ENCODE peak calls at places on chromosome X, in nine cellular contexts. One of them, this sample, is unnamed.
A peak's percentile ranks its signal among the peaks of the same experiment; 100 is the strongest.

GRCh38 chrX:55118574-55118973 is 29.8 kb downstream of the PAGE2 start:
- DNase-seq in CD8-positive, alpha-beta T cell: no peak
- DNase-seq in foreskin keratinocyte: no peak
- DNase-seq in neuronal stem cell: no peak
- DNase-seq in adipocyte: no peak
- DNase-seq in CD8-positive, alpha-beta memory T cell: no peak
- DNase-seq in adrenal gland: no peak
- DNase-seq in aorta: no peak
- DNase-seq in lung: no peak
- DNase-seq in this sample: no peak

GRCh38 chrX:148133099-148133725 is 152.1 kb downstream of the FMR1NB start:
- DNase-seq in lung: no peak
- DNase-seq in adrenal gland: no peak
- DNase-seq in CD8-positive, alpha-beta memory T cell: no peak
- DNase-seq in foreskin keratinocyte: no peak
- DNase-seq in CD8-positive, alpha-beta T cell: no peak
- DNase-seq in aorta: no peak
- DNase-seq in neuronal stem cell: no peak
- DNase-seq in adipocyte: no peak
- DNase-seq in this sample: no peak

GRCh38 chrX:12080265-12080664 is 58.0 kb upstream of the FRMPD4 start:
- DNase-seq in CD8-positive, alpha-beta T cell: no peak
- DNase-seq in aorta: no peak
- DNase-seq in CD8-positive, alpha-beta memory T cell: no peak
- DNase-seq in foreskin keratinocyte: no peak
- DNase-seq in neuronal stem cell: peak; percentile 8
- DNase-seq in adrenal gland: no peak
- DNase-seq in lung: no peak
- DNase-seq in adipocyte: peak; percentile 67
- DNase-seq in this sample: no peak

GRCh38 chrX:54825716-54826428 is 18.3 kb downstream of the MAGED2 start:
- DNase-seq in adipocyte: no peak
- DNase-seq in adrenal gland: no peak
- DNase-seq in CD8-positive, alpha-beta T cell: no peak
- DNase-seq in neuronal stem cell: no peak
- DNase-seq in foreskin keratinocyte: peak; percentile 38
- DNase-seq in CD8-positive, alpha-beta memory T cell: no peak
- DNase-seq in aorta: no peak
- DNase-seq in lung: no peak
- DNase-seq in this sample: no peak

GRCh38 chrX:119041175-119041574 is 31.6 kb upstream of the CT47C1 start:
- DNase-seq in adipocyte: peak; percentile 76
- DNase-seq in lung: peak; percentile 41
- DNase-seq in adrenal gland: peak; percentile 89
- DNase-seq in CD8-positive, alpha-beta memory T cell: no peak
- DNase-seq in foreskin keratinocyte: no peak
- DNase-seq in aorta: no peak
- DNase-seq in CD8-positive, alpha-beta T cell: no peak
- DNase-seq in neuronal stem cell: no peak
- DNase-seq in this sample: no peak

GRCh38 chrX:42247241-42247640 is 323.9 kb upstream of the CASK start:
- DNase-seq in CD8-positive, alpha-beta T cell: no peak
- DNase-seq in lung: no peak
- DNase-seq in adipocyte: no peak
- DNase-seq in neuronal stem cell: no peak
- DNase-seq in foreskin keratinocyte: no peak
- DNase-seq in CD8-positive, alpha-beta memory T cell: no peak
- DNase-seq in adrenal gland: no peak
- DNase-seq in aorta: no peak
- DNase-seq in this sample: no peak

GRCh38 chrX:11137543-11138139 is 26.5 kb downstream of the HCCS start:
- DNase-seq in lung: no peak
- DNase-seq in adipocyte: peak; percentile 90
- DNase-seq in adrenal gland: no peak
- DNase-seq in neuronal stem cell: no peak
- DNase-seq in foreskin keratinocyte: no peak
- DNase-seq in aorta: no peak
- DNase-seq in CD8-positive, alpha-beta T cell: no peak
- DNase-seq in CD8-positive, alpha-beta memory T cell: no peak
- DNase-seq in this sample: no peak

GRCh38 chrX:41781500-41781899 is 57.5 kb downstream of the GPR82 start:
- DNase-seq in lung: no peak
- DNase-seq in neuronal stem cell: no peak
- DNase-seq in foreskin keratinocyte: no peak
- DNase-seq in adrenal gland: no peak
- DNase-seq in CD8-positive, alpha-beta T cell: no peak
- DNase-seq in adipocyte: peak; percentile 64
- DNase-seq in aorta: no peak
- DNase-seq in CD8-positive, alpha-beta memory T cell: no peak
- DNase-seq in this sample: no peak

GRCh38 chrX:47180346-47180745 is 13.3 kb upstream of the UBA1 start:
- DNase-seq in foreskin keratinocyte: no peak
- DNase-seq in CD8-positive, alpha-beta T cell: no peak
- DNase-seq in adrenal gland: no peak
- DNase-seq in aorta: peak; percentile 34
- DNase-seq in adipocyte: no peak
- DNase-seq in neuronal stem cell: no peak
- DNase-seq in CD8-positive, alpha-beta memory T cell: no peak
- DNase-seq in lung: no peak
- DNase-seq in this sample: no peak

GRCh38 chrX:42615161-42615563 is 162.8 kb downstream of the PPP1R2C start:
- DNase-seq in adipocyte: no peak
- DNase-seq in aorta: no peak
- DNase-seq in CD8-positive, alpha-beta memory T cell: no peak
- DNase-seq in neuronal stem cell: no peak
- DNase-seq in foreskin keratinocyte: no peak
- DNase-seq in lung: no peak
- DNase-seq in CD8-positive, alpha-beta T cell: no peak
- DNase-seq in adrenal gland: no peak
- DNase-seq in this sample: no peak

GRCh38 chrX:23334871-23335599 is 386 bp downstream of the PTCHD1 start:
- DNase-seq in lung: no peak
- DNase-seq in adrenal gland: no peak
- DNase-seq in CD8-positive, alpha-beta memory T cell: no peak
- DNase-seq in adipocyte: no peak
- DNase-seq in aorta: no peak
- DNase-seq in CD8-positive, alpha-beta T cell: no peak
- DNase-seq in foreskin keratinocyte: no peak
- DNase-seq in neuronal stem cell: no peak
- DNase-seq in this sample: no peak

GRCh38 chrX:38859602-38860001 is 58.3 kb downstream of the MID1IP1 start:
- DNase-seq in lung: no peak
- DNase-seq in adipocyte: peak; percentile 27
- DNase-seq in CD8-positive, alpha-beta T cell: no peak
- DNase-seq in foreskin keratinocyte: no peak
- DNase-seq in adrenal gland: no peak
- DNase-seq in neuronal stem cell: no peak
- DNase-seq in CD8-positive, alpha-beta memory T cell: no peak
- DNase-seq in aorta: no peak
- DNase-seq in this sample: no peak

GRCh38 chrX:40009890-40010289 is 87.9 kb downstream of the BCOR start:
- DNase-seq in neuronal stem cell: no peak
- DNase-seq in foreskin keratinocyte: no peak
- DNase-seq in CD8-positive, alpha-beta T cell: no peak
- DNase-seq in lung: no peak
- DNase-seq in adrenal gland: no peak
- DNase-seq in aorta: peak; percentile 62
- DNase-seq in adipocyte: no peak
- DNase-seq in CD8-positive, alpha-beta memory T cell: no peak
- DNase-seq in this sample: no peak

GRCh38 chrX:40012039-40012799 is 85.5 kb downstream of the BCOR start:
- DNase-seq in lung: no peak
- DNase-seq in CD8-positive, alpha-beta T cell: no peak
- DNase-seq in adipocyte: peak; percentile 65
- DNase-seq in CD8-positive, alpha-beta memory T cell: no peak
- DNase-seq in adrenal gland: peak; percentile 26
- DNase-seq in aorta: peak; percentile 83
- DNase-seq in neuronal stem cell: no peak
- DNase-seq in foreskin keratinocyte: no peak
- DNase-seq in this sample: no peak

GRCh38 chrX:40011483-40012038 is 86.2 kb downstream of the BCOR start:
- DNase-seq in foreskin keratinocyte: no peak
- DNase-seq in lung: no peak
- DNase-seq in CD8-positive, alpha-beta T cell: no peak
- DNase-seq in adrenal gland: no peak
- DNase-seq in CD8-positive, alpha-beta memory T cell: no peak
- DNase-seq in neuronal stem cell: no peak
- DNase-seq in adipocyte: no peak
- DNase-seq in aorta: peak; percentile 51
- DNase-seq in this sample: no peak

GRCh38 chrX:40009462-40009851 is 88.3 kb downstream of the BCOR start:
- DNase-seq in adipocyte: no peak
- DNase-seq in aorta: peak; percentile 60
- DNase-seq in neuronal stem cell: no peak
- DNase-seq in foreskin keratinocyte: no peak
- DNase-seq in adrenal gland: no peak
- DNase-seq in lung: no peak
- DNase-seq in CD8-positive, alpha-beta memory T cell: no peak
- DNase-seq in CD8-positive, alpha-beta T cell: no peak
- DNase-seq in this sample: no peak

DNA sequence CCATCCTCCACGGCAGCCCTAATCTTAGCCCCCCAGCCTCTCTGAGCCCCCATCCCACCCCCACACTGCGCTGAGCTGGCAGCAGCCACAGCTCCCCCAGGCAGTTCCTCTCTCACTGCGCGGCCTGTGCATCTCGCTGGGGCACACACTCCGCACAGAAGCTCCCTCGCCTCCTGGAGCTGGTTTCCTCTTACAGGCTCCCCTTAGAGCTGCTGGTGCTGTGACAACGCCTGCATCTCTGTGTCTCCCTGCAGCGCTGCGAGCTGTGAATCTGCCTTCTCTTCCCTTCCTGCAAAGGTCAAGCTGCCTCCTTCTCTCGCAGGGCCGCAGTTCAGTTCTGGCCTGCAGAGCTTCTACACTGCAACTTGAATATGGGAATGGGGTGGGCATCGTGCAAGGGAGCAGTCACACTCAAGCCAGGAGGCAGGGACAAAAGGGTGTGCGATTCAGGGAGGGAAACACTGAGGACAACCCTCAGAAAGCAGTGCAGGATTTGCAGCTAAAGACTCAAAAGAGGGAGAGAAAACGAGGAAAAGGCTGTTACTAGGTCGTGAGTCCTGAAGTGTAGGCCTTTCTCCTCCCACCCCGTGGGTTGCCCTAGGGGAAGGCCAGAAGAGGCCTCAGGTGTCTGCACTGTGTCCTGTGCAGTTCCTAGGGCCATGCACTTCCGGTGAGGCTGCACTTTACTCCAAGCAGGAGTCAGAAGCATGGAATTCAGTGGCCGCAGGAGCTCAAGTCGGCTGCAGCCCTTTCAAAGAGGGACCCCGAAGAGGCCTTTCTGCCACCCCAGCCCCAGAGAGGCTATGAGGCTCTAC is 87.0 kb downstream of the BCOR start:
- DNase-seq in adipocyte: no peak
- DNase-seq in aorta: peak; percentile 40
- DNase-seq in foreskin keratinocyte: no peak
- DNase-seq in CD8-positive, alpha-beta memory T cell: no peak
- DNase-seq in CD8-positive, alpha-beta T cell: no peak
- DNase-seq in adrenal gland: no peak
- DNase-seq in lung: no peak
- DNase-seq in neuronal stem cell: no peak
- DNase-seq in this sample: no peak
- H3K4me1 ChIP-seq in adipocyte: peaks cover 17% of the 10 kb centered on the region
- H3K4me1 ChIP-seq in aorta: no peaks in the 10 kb centered on the region
- H3K4me1 ChIP-seq in foreskin keratinocyte: no peaks in the 10 kb centered on the region
- H3K4me1 ChIP-seq in CD8-positive, alpha-beta memory T cell: peaks cover 10% of the 10 kb centered on the region
- H3K4me1 ChIP-seq in CD8-positive, alpha-beta T cell: peaks cover 41% of the 10 kb centered on the region
- H3K4me1 ChIP-seq in adrenal gland: no peaks in the 10 kb centered on the region
- H3K4me1 ChIP-seq in lung: peaks cover 7% of the 10 kb centered on the region
- H3K4me1 ChIP-seq in neuronal stem cell: peaks cover 22% of the 10 kb centered on the region
- H3K4me1 ChIP-seq in this sample: peaks cover 12% of the 10 kb centered on the region

DNA sequence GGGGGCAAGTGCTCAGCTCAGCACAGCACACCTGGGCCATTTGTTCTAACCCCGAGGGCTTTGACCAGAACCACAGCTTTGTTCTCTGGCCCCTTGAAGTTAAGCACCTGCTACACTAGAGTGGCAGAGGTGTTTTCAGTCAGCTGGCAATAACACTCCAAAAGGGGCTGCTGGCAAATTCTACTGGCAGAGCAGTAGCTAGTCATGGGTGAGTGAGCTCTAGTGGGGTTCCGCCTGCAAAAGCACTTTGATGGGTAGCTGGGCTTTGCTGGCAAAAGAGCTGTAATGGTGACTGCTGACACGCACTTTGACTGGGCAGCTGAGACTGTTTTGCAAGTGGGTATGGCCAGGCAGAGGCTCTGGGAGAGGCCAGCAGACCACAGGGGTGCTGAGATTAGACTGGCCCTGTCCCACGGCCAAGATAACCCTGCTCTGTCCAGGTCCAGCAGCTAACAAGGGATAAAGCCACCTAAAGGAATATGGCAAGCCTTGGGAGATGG is 65.2 kb upstream of the TENT5D start:
- DNase-seq in lung: no peak
- DNase-seq in adrenal gland: no peak
- DNase-seq in CD8-positive, alpha-beta memory T cell: no peak
- DNase-seq in CD8-positive, alpha-beta T cell: no peak
- DNase-seq in adipocyte: no peak
- DNase-seq in foreskin keratinocyte: no peak
- DNase-seq in neuronal stem cell: no peak
- DNase-seq in aorta: no peak
- DNase-seq in this sample: no peak
- H3K4me1 ChIP-seq in lung: no peaks in the 10 kb centered on the region
- H3K4me1 ChIP-seq in adrenal gland: no peaks in the 10 kb centered on the region
- H3K4me1 ChIP-seq in CD8-positive, alpha-beta memory T cell: no peaks in the 10 kb centered on the region
- H3K4me1 ChIP-seq in CD8-positive, alpha-beta T cell: no peaks in the 10 kb centered on the region
- H3K4me1 ChIP-seq in adipocyte: no peaks in the 10 kb centered on the region
- H3K4me1 ChIP-seq in foreskin keratinocyte: no peaks in the 10 kb centered on the region
- H3K4me1 ChIP-seq in neuronal stem cell: no peaks in the 10 kb centered on the region
- H3K4me1 ChIP-seq in aorta: no peaks in the 10 kb centered on the region
- H3K4me1 ChIP-seq in this sample: no peaks in the 10 kb centered on the region

DNA sequence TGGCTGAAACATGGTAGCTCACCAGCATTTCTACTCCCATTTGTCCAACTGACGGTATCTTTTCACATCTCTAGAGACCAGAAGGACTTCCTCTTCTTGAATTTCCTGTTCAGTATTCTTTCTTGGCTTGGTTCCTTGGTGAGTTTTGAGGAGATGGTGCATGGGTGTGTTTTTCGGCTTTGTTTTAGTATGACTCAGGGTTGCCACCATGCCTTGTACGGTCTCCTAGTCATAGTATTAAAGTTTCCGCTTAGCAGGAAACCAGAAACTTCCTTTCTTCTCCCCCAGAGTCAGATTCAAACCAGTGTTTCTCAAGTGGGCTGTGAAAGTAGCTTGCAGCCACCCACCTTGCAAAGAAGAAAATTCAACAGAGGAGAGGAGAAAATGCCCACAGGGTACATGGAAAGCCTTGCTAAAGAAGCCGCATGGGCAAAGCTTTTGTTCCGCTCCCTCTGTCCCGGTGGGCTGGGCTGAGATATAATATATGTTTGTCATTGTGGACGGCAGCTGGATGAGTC is 5.7 kb downstream of the CD99 start:
- DNase-seq in CD8-positive, alpha-beta memory T cell: no peak
- DNase-seq in adipocyte: peak; percentile 62
- DNase-seq in adrenal gland: peak; percentile 19
- DNase-seq in aorta: no peak
- DNase-seq in lung: no peak
- DNase-seq in CD8-positive, alpha-beta T cell: no peak
- DNase-seq in neuronal stem cell: no peak
- DNase-seq in foreskin keratinocyte: peak; percentile 73
- DNase-seq in this sample: no peak
- H3K4me1 ChIP-seq in CD8-positive, alpha-beta memory T cell: peaks cover 88% of the 10 kb centered on the region
- H3K4me1 ChIP-seq in adipocyte: peaks cover 50% of the 10 kb centered on the region
- H3K4me1 ChIP-seq in adrenal gland: peaks cover 4% of the 10 kb centered on the region
- H3K4me1 ChIP-seq in aorta: peaks cover 5% of the 10 kb centered on the region
- H3K4me1 ChIP-seq in lung: peaks cover 25% of the 10 kb centered on the region
- H3K4me1 ChIP-seq in CD8-positive, alpha-beta T cell: peaks cover 84% of the 10 kb centered on the region
- H3K4me1 ChIP-seq in neuronal stem cell: peaks cover 12% of the 10 kb centered on the region
- H3K4me1 ChIP-seq in foreskin keratinocyte: peaks cover 26% of the 10 kb centered on the region
- H3K4me1 ChIP-seq in this sample: peaks cover 55% of the 10 kb centered on the region

GRCh38 chrX:65689377-65689776 is 21.9 kb downstream of the MSN start:
- DNase-seq in CD8-positive, alpha-beta T cell: no peak
- DNase-seq in adipocyte: no peak
- DNase-seq in neuronal stem cell: no peak
- DNase-seq in aorta: no peak
- DNase-seq in adrenal gland: no peak
- DNase-seq in foreskin keratinocyte: no peak
- DNase-seq in CD8-positive, alpha-beta memory T cell: no peak
- DNase-seq in lung: no peak
- DNase-seq in this sample: no peak
- H3K4me1 ChIP-seq in CD8-positive, alpha-beta T cell: peaks cover 93% of the 10 kb centered on the region
- H3K4me1 ChIP-seq in adipocyte: peaks cover 50% of the 10 kb centered on the region
- H3K4me1 ChIP-seq in neuronal stem cell: no peaks in the 10 kb centered on the region
- H3K4me1 ChIP-seq in aorta: no peaks in the 10 kb centered on the region
- H3K4me1 ChIP-seq in adrenal gland: peaks cover 4% of the 10 kb centered on the region
- H3K4me1 ChIP-seq in foreskin keratinocyte: peaks cover 27% of the 10 kb centered on the region
- H3K4me1 ChIP-seq in CD8-positive, alpha-beta memory T cell: peaks cover 91% of the 10 kb centered on the region
- H3K4me1 ChIP-seq in lung: peaks cover 26% of the 10 kb centered on the region
- H3K4me1 ChIP-seq in this sample: peaks cover 51% of the 10 kb centered on the region

This sample was measured in RWPE2.